ENCODE peak calls at places on chromosome 2, in eight cellular contexts. M is right lobe of liver; F is NCI-H2029 treated with DMSO at 0.1 percent for 48 hours; L is H1; U is CD8-positive, alpha-beta memory T cell; Z is A172; E is lung microvascular endothelial cell; W is mesothelial cell of epicardium. P is an unnamed sample.

GRCh38 chr2:149598014-149598395 is 10.4 kb upstream of the MMADHC start:
- DNase-seq in U (no peak), M (no peak), L (no peak), Z (peak), F (no peak), W (no peak), E (peak), P (no peak)

GRCh38 chr2:158776236-158776635 is 18.9 kb upstream of the DAPL1 start:
- DNase-seq in F (no peak), W (no peak), M (no peak), L (no peak), U (no peak), Z (no peak), E (no peak), P (no peak)

GRCh38 chr2:177201919-177202346 is 10.7 kb upstream of the HNRNPA3 start:
- DNase-seq in L (no peak), F (no peak), U (no peak), Z (no peak), W (no peak), M (no peak), E (no peak), P (no peak)

GRCh38 chr2:101815739-101816391 is 118.4 kb downstream of the MAP4K4 start:
- DNase-seq in U (no peak), L (no peak), F (no peak), W (no peak), M (no peak), Z (no peak), E (no peak), P (no peak)

GRCh38 chr2:197707316-197708213 is 2.4 kb downstream of the MARS2 start:
- DNase-seq in L (no peak), W (no peak), Z (peak), U (peak), M (no peak), E (peak), F (peak), P (no peak)

GRCh38 chr2:100673691-100674485 is 111.1 kb downstream of the PDCL3 start:
- DNase-seq in M (no peak), F (no peak), Z (no peak), E (no peak), L (no peak), U (no peak), W (no peak), P (no peak)

GRCh38 chr2:231263118-231263831 is 64.8 kb downstream of the ARMC9 start:
- DNase-seq in Z (no peak), L (no peak), E (peak), F (no peak), U (no peak), W (no peak), M (no peak), P (no peak)

GRCh38 chr2:110153416-110153815 is 37.8 kb upstream of the MALL start:
- DNase-seq in F (no peak), M (no peak), W (no peak), E (no peak), L (no peak), U (no peak), Z (peak), P (no peak)

GRCh38 chr2:33496150-33496549 is 19.7 kb downstream of the RASGRP3 start:
- DNase-seq in L (no peak), F (no peak), E (peak), U (no peak), W (no peak), M (no peak), Z (peak), P (no peak)

GRCh38 chr2:70145851-70146739 is 44.7 kb downstream of the C2orf42 start:
- DNase-seq in Z (no peak), U (no peak), E (no peak), M (no peak), L (no peak), W (no peak), F (no peak), P (no peak)

GRCh38 chr2:126244937-126245336 is 411.0 kb upstream of the GYPC start:
- DNase-seq in L (peak), W (peak), F (peak), U (no peak), E (no peak), Z (no peak), M (no peak), P (no peak)

GRCh38 chr2:232363784-232364615 is 14.6 kb upstream of the ALPP start:
- DNase-seq in Z (no peak), E (peak), M (peak), U (peak), W (no peak), L (no peak), F (no peak), P (no peak)

GRCh38 chr2:232385660-232386489 is 7.3 kb downstream of the ALPP start:
- DNase-seq in U (no peak), L (no peak), W (no peak), Z (peak), M (no peak), F (no peak), E (no peak), P (no peak)

GRCh38 chr2:168798888-168799410 is 3.5 kb upstream of the NOSTRIN start:
- DNase-seq in F (no peak), M (no peak), L (no peak), E (peak), W (no peak), Z (no peak), U (no peak), P (no peak)

GRCh38 chr2:232372231-232373208 is 6.0 kb upstream of the ALPP start:
- DNase-seq in M (no peak), L (no peak), Z (no peak), E (no peak), U (no peak), W (no peak), F (no peak), P (no peak)

GRCh38 chr2:69796199-69796598 is 33.3 kb upstream of the GMCL1 start:
- DNase-seq in Z (no peak), W (no peak), M (no peak), L (no peak), U (no peak), F (no peak), E (no peak), P (no peak)

GRCh38 chr2:103179800-103180199 is 418.0 kb downstream of the TMEM182 start:
- DNase-seq in F (no peak), E (no peak), Z (no peak), U (no peak), W (no peak), L (no peak), M (no peak), P (no peak)

GRCh38 chr2:66660804-66661203 is 225.9 kb downstream of the MEIS1 start:
- DNase-seq in U (no peak), F (no peak), L (no peak), M (no peak), Z (no peak), W (no peak), E (no peak), P (no peak)

GRCh38 chr2:29880084-29880483 is 41.3 kb downstream of the ALK start:
- DNase-seq in F (no peak), E (no peak), U (no peak), Z (no peak), W (no peak), L (no peak), M (no peak), P (no peak)

GRCh38 chr2:197369946-197370325 is 59.4 kb upstream of the ANKRD44 start:
- DNase-seq in U (no peak), W (no peak), L (no peak), Z (no peak), E (peak), F (no peak), M (no peak), P (no peak)

GRCh38 chr2:166573393-166573792 is 79.3 kb upstream of the SCN7A start:
- DNase-seq in Z (peak), F (no peak), M (no peak), W (no peak), L (peak), U (no peak), E (no peak), P (no peak)

GRCh38 chr2:68436270-68436669 is 30.8 kb downstream of the FBXO48 start:
- DNase-seq in Z (no peak), F (no peak), M (no peak), E (peak), L (no peak), W (no peak), U (no peak), P (no peak)

GRCh38 chr2:142914507-142915313 is 37.2 kb downstream of the KYNU start:
- DNase-seq in U (no peak), F (no peak), M (no peak), L (no peak), Z (no peak), E (no peak), W (no peak), P (no peak)

GRCh38 chr2:103161456-103162289 is 399.8 kb downstream of the TMEM182 start:
- DNase-seq in E (peak), M (no peak), W (no peak), U (no peak), F (peak), Z (peak), L (no peak), P (no peak)

GRCh38 chr2:86021396-86022378 is 84.0 kb downstream of the POLR1A start:
- DNase-seq in L (no peak), Z (no peak), F (no peak), W (no peak), M (peak), E (no peak), U (no peak), P (no peak)

GRCh38 chr2:189088566-189089225 is 90.9 kb downstream of the COL5A2 start:
- DNase-seq in F (no peak), M (no peak), U (no peak), L (no peak), Z (no peak), E (no peak), W (no peak), P (no peak)